ENCODE peak calls at places on chromosomes 16 and 17, in seven cellular contexts. Z is fibroblast of pulmonary artery; I is activated gamma-delta T cell treated with anti-CD3 and anti-CD28 coated beads, Interleukin-2, amount 50 U/mL, for 16 hours; T is C1 segment of cervical spinal cord; V is iPS-NIHi11; O is NCI-H1436; Y is CD8-positive, alpha-beta T cell. L is an unnamed sample.
A peak's percentile ranks its signal among the peaks of the same experiment; 100 is the strongest.

GRCh38 chr16:78874241-78874983 is 726.1 kb downstream of the MAF start:
- DNase-seq in Z (no peak), I (no peak), T (no peak), V (no peak), O (no peak), Y (no peak), L (no peak)

GRCh38 chr17:65099941-65100315 is 37.2 kb upstream of the RGS9 start:
- DNase-seq in Z (peak; percentile 30), I (peak; percentile 52), T (peak; percentile 50), V (peak; percentile 35), O (peak; percentile 26), Y (peak; percentile 6), L (peak; percentile 99)

GRCh38 chr17:2055494-2056220 is 754 bp downstream of the HIC1 start:
- DNase-seq in Z (peak; percentile 58), I (no peak), T (no peak), V (no peak), O (no peak), Y (no peak), L (no peak)

GRCh38 chr16:57984443-57985203 is 13.7 kb upstream of the CNGB1 start:
- DNase-seq in Z (peak; percentile 76), I (peak; percentile 78), T (no peak), V (peak; percentile 99), O (no peak), Y (peak; percentile 81), L (peak; percentile 87)

GRCh38 chr16:81786321-81786720 is 7.2 kb downstream of the PLCG2 start:
- DNase-seq in Z (peak; percentile 6), I (no peak), T (no peak), V (no peak), O (no peak), Y (no peak), L (peak; percentile 11)

GRCh38 chr17:78785011-78785662 is 3.1 kb upstream of the CYTH1 start:
- DNase-seq in Z (no peak), I (no peak), T (no peak), V (no peak), O (no peak), Y (no peak), L (no peak)

GRCh38 chr17:28738680-28739384 is 5.0 kb upstream of the TRAF4 start:
- DNase-seq in Z (no peak), I (peak; percentile 56), T (no peak), V (no peak), O (no peak), Y (no peak), L (no peak)

GRCh38 chr16:65312071-65312470 is 190.2 kb upstream of the CDH11 start:
- DNase-seq in Z (peak; percentile 39), I (no peak), T (no peak), V (no peak), O (no peak), Y (no peak), L (peak; percentile 7)

GRCh38 chr17:5631958-5632357 is 47.6 kb upstream of the NLRP1 start:
- DNase-seq in Z (no peak), I (no peak), T (no peak), V (peak; percentile 47), O (no peak), Y (no peak), L (no peak)

GRCh38 chr17:75364078-75364477 is 41.4 kb downstream of the GRB2 start:
- DNase-seq in Z (peak; percentile 62), I (no peak), T (no peak), V (no peak), O (no peak), Y (no peak), L (no peak)

GRCh38 chr16:72927199-72928088 is 120.5 kb downstream of the ZFHX3 start:
- DNase-seq in Z (peak; percentile 58), I (no peak), T (peak; percentile 25), V (no peak), O (peak; percentile 62), Y (no peak), L (peak; percentile 10)

GRCh38 chr17:43846963-43847369 is at the start of gene CD300LG:
- DNase-seq in Z (no peak), I (no peak), T (no peak), V (peak; percentile 55), O (no peak), Y (no peak), L (no peak)

GRCh38 chr16:69193860-69194259 is 6.9 kb downstream of the SNTB2 start:
- DNase-seq in Z (no peak), I (no peak), T (no peak), V (no peak), O (no peak), Y (no peak), L (peak; percentile 16)

GRCh38 chr16:21959050-21959449 is 5.9 kb downstream of the UQCRC2 start:
- DNase-seq in Z (no peak), I (no peak), T (no peak), V (no peak), O (no peak), Y (no peak), L (no peak)

GRCh38 chr16:24013733-24014645 is 178.2 kb downstream of the PRKCB start:
- DNase-seq in Z (no peak), I (peak; percentile 35), T (no peak), V (no peak), O (peak; percentile 89), Y (peak; percentile 31), L (no peak)

L was measured in MG63.